ENCODE peak calls at places on chromosomes 3 and 15, in ten cellular contexts. S is uterus, N is activated gamma-delta T cell treated with Interleukin-2 at 50 U/mL for 16 hours, G is AG08395, E is right atrium auricular region, I is thyroid gland, V is A172, Q is nucleus accumbens, Y is GM04504, D is Caki2. P is an unnamed sample.

GRCh38 chr15:62365795-62366442 is 200.8 kb upstream of the C2CD4B start:
- DNase-seq in S (no peak), N (no peak), G (no peak), E (no peak), I (peak), V (no peak), Q (no peak), Y (no peak), D (peak), P (no peak)

GRCh38 chr3:133330043-133330442 is 69.8 kb upstream of the BFSP2 start:
- DNase-seq in S (no peak), N (no peak), G (no peak), E (no peak), I (no peak), V (no peak), Q (no peak), Y (no peak), D (no peak), P (no peak)

GRCh38 chr3:56314842-56315241 is 153.4 kb downstream of the ERC2 start:
- DNase-seq in S (no peak), N (no peak), G (peak), E (no peak), I (peak), V (peak), Q (no peak), Y (peak), D (peak), P (no peak)

GRCh38 chr15:98771444-98772059 is 123.2 kb downstream of the IGF1R start:
- DNase-seq in S (no peak), N (no peak), G (no peak), E (no peak), I (no peak), V (no peak), Q (no peak), Y (no peak), D (no peak), P (no peak)

GRCh38 chr3:72273615-72274014 is 488.7 kb upstream of the PROK2 start:
- DNase-seq in S (no peak), N (no peak), G (peak), E (no peak), I (no peak), V (peak), Q (no peak), Y (peak), D (no peak), P (no peak)

GRCh38 chr3:175865724-175866123 is 1006.6 kb downstream of the NAALADL2 start:
- DNase-seq in S (no peak), N (no peak), G (no peak), E (no peak), I (no peak), V (no peak), Q (no peak), Y (no peak), D (no peak), P (no peak)

GRCh38 chr3:46845397-46845859 is 17.8 kb downstream of the MYL3 start:
- DNase-seq in S (peak), N (no peak), G (peak), E (peak), I (peak), V (peak), Q (peak), Y (peak), D (peak), P (no peak)

GRCh38 chr3:194584435-194584776 is 48.8 kb downstream of the TMEM44 start:
- DNase-seq in S (no peak), N (no peak), G (no peak), E (no peak), I (no peak), V (no peak), Q (no peak), Y (no peak), D (no peak), P (no peak)

GRCh38 chr15:77944002-77944867 is 133.3 kb downstream of the TBC1D2B start:
- DNase-seq in S (peak), N (no peak), G (peak), E (peak), I (peak), V (no peak), Q (peak), Y (peak), D (peak), P (peak)

GRCh38 chr15:74626336-74626735 is 10.7 kb downstream of the CLK3 start:
- DNase-seq in S (no peak), N (no peak), G (no peak), E (no peak), I (no peak), V (no peak), Q (no peak), Y (no peak), D (no peak), P (no peak)

GRCh38 chr3:177196473-177197040 is 725 bp downstream of the TBL1XR1 start:
- DNase-seq in S (peak), N (no peak), G (peak), E (peak), I (peak), V (peak), Q (peak), Y (no peak), D (peak), P (no peak)

GRCh38 chr3:27462228-27462627 is 22.0 kb downstream of the SLC4A7 start:
- DNase-seq in S (no peak), N (no peak), G (no peak), E (no peak), I (no peak), V (no peak), Q (no peak), Y (no peak), D (no peak), P (no peak)

GRCh38 chr3:100425321-100425720 is 24.0 kb downstream of the LNP1 start:
- DNase-seq in S (no peak), N (no peak), G (no peak), E (no peak), I (no peak), V (peak), Q (no peak), Y (no peak), D (no peak), P (no peak)

GRCh38 chr15:34266751-34267150 is 41.9 kb downstream of the EMC4 start:
- DNase-seq in S (no peak), N (no peak), G (no peak), E (no peak), I (no peak), V (no peak), Q (no peak), Y (no peak), D (no peak), P (no peak)

GRCh38 chr3:29475854-29476253 is 195.0 kb downstream of the RBMS3 start:
- DNase-seq in S (no peak), N (no peak), G (no peak), E (no peak), I (peak), V (no peak), Q (no peak), Y (no peak), D (no peak), P (no peak)

GRCh38 chr3:117059990-117060338 is 350.4 kb downstream of the TUSC7 start:
- DNase-seq in S (no peak), N (no peak), G (no peak), E (no peak), I (peak), V (no peak), Q (no peak), Y (no peak), D (no peak), P (no peak)

GRCh38 chr3:179603831-179604230 is 607 bp downstream of the MRPL47 start:
- DNase-seq in S (no peak), N (no peak), G (no peak), E (no peak), I (no peak), V (no peak), Q (no peak), Y (no peak), D (peak), P (no peak)

GRCh38 chr3:151169700-151170224 is 33.3 kb downstream of the GPR171 start:
- DNase-seq in S (no peak), N (no peak), G (peak), E (peak), I (no peak), V (no peak), Q (no peak), Y (no peak), D (no peak), P (no peak)

GRCh38 chr3:50389368-50389767 is 30.0 kb upstream of the TMEM115 start:
- DNase-seq in S (no peak), N (no peak), G (no peak), E (no peak), I (no peak), V (no peak), Q (no peak), Y (no peak), D (no peak), P (no peak)

GRCh38 chr3:85821130-85821756 is 862.5 kb downstream of the CADM2 start:
- DNase-seq in S (no peak), N (no peak), G (no peak), E (no peak), I (peak), V (peak), Q (peak), Y (no peak), D (peak), P (no peak)

GRCh38 chr3:197212290-197212689 is 86.1 kb downstream of the DLG1 start:
- DNase-seq in S (no peak), N (no peak), G (no peak), E (no peak), I (no peak), V (no peak), Q (no peak), Y (no peak), D (no peak), P (no peak)

P was measured in esophagus muscularis mucosa.